ENCODE peak calls at places on chromosomes 13 and 19, in eight cellular contexts. I, K, R, M, O, Y, X and A are unnamed samples.

GRCh38 chr13:62088155-62088554 is 672.5 kb upstream of the PCDH20 start:
- DNase-seq in I (no peak), K (no peak), R (no peak), M (no peak), O (no peak), Y (no peak), X (no peak), A (no peak)

GRCh38 chr13:39604736-39605135 is 1.7 kb upstream of the LHFPL6 start:
- DNase-seq in I (no peak), K (no peak), R (no peak), M (no peak), O (no peak), Y (no peak), X (no peak), A (no peak)

GRCh38 chr13:113979791-113980471 is 6.1 kb upstream of the C13orf46 start:
- DNase-seq in I (no peak), K (no peak), R (peak; percentile 38), M (no peak), O (no peak), Y (no peak), X (no peak), A (no peak)

GRCh38 chr13:72463561-72463960 is 263.9 kb downstream of the MZT1 start:
- DNase-seq in I (no peak), K (no peak), R (no peak), M (no peak), O (no peak), Y (no peak), X (peak; percentile 7), A (no peak)

GRCh38 chr19:37654525-37654832 is 786 bp downstream of the ZFP30 start:
- DNase-seq in I (peak; percentile 73), K (peak; percentile 24), R (no peak), M (no peak), O (no peak), Y (peak; percentile 22), X (no peak), A (peak; percentile 29)

GRCh38 chr19:913080-913748 is at the start of gene R3HDM4:
- DNase-seq in I (peak; percentile 12), K (no peak), R (peak; percentile 90), M (no peak), O (no peak), Y (peak; percentile 81), X (peak; percentile 86), A (no peak)

GRCh38 chr19:28028881-28029280 is 1184.1 kb downstream of the UQCRFS1 start:
- DNase-seq in I (no peak), K (no peak), R (no peak), M (no peak), O (no peak), Y (no peak), X (no peak), A (no peak)

GRCh38 chr19:20928371-20928770 is 5.3 kb downstream of the ZNF85 start:
- DNase-seq in I (no peak), K (no peak), R (no peak), M (no peak), O (peak; percentile 7), Y (no peak), X (no peak), A (no peak)

GRCh38 chr19:50785329-50785922 is 4.8 kb upstream of the ACP4 start:
- DNase-seq in I (no peak), K (no peak), R (no peak), M (no peak), O (no peak), Y (no peak), X (no peak), A (no peak)